ENCODE peak calls at places on chromosomes 12 and 14, in five cellular contexts. Y is AG09319, T is neural progenitor cell, S is GM20000, J is keratinocyte. K is an unnamed sample.

GRCh38 chr14:100122481-100123215 is 36.8 kb downstream of the DEGS2 start:
- DNase-seq in Y (no peak), S (no peak), J (no peak), T (no peak), K (no peak)

GRCh38 chr14:51472881-51473280 is 178.8 kb upstream of the FRMD6 start:
- DNase-seq in S (no peak), T (no peak), Y (no peak), J (no peak), K (no peak)

GRCh38 chr14:74141703-74142102 is 56.9 kb downstream of the LIN52 start:
- DNase-seq in Y (no peak), T (no peak), J (no peak), S (no peak), K (no peak)

GRCh38 chr12:95972832-95973465 is 23.2 kb downstream of the HAL start:
- DNase-seq in T (no peak), S (no peak), Y (no peak), J (no peak), K (no peak)

GRCh38 chr14:99395904-99396530 is 84.6 kb downstream of the SETD3 start:
- DNase-seq in T (no peak), Y (no peak), S (no peak), J (no peak), K (no peak)

GRCh38 chr12:93762059-93762719 is 85.0 kb downstream of the CRADD start:
- DNase-seq in S (no peak), T (no peak), Y (no peak), J (no peak), K (no peak)

GRCh38 chr12:85805654-85806053 is 30.6 kb downstream of the RASSF9 start:
- DNase-seq in S (no peak), Y (no peak), T (no peak), J (no peak), K (no peak)

GRCh38 chr12:25806271-25806670 is 152.2 kb upstream of the RASSF8 start:
- DNase-seq in S (no peak), T (no peak), J (no peak), Y (no peak), K (no peak)

GRCh38 chr12:9753042-9753820 is 7.5 kb downstream of the CD69 start:
- DNase-seq in J (no peak), Y (no peak), T (no peak), S (no peak), K (no peak)

DNA sequence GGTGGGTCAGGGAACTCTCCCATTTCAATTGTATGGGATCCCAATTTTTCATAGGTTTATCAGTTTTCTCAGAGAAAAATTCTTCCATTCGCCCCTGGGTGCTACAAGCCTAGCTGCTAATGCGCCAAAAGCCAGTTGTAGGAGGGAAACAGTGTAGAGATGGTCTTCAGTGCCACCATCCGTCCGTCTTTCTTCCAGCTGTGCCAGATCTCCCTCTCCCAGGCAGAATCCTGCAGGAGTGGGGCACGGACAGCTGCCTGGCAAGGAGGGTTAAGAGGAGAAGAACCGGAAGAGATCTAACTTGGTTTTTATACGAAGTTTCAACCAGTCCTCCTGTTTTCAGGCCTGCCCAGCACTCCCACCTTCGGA is 38.9 kb upstream of the FUT8 start:
- DNase-seq in J (no peak), S (no peak), T (no peak), Y (no peak), K (no peak)
- TF ChIP-seq CTCF in J (no peak), S (no peak), T (no peak), Y (no peak), K (no peak)

DNA sequence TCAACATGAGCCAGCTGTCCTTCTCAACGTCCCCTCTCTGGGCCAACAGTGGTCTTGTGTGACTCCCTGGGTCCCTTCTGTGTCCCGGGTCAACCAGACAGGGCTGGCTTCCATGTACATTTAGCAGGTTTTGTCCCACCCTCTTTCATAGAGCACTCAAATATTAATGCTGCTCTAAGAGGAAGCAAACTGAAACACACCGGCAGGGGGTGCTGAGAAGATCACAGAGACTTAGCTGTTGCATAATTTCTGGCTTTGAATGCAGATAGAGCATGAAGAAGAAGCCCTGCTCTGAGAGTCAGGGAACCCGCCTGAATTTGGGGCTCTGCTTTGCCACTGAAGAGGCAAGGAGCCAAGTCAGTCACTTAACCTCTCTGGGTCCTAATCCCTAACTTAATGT is 138.7 kb downstream of the ESRRB start:
- DNase-seq in Y (no peak), T (no peak), S (peak), J (peak), K (peak)
- TF ChIP-seq CTCF in Y (no peak), T (no peak), S (peak), J (peak), K (peak)

DNA sequence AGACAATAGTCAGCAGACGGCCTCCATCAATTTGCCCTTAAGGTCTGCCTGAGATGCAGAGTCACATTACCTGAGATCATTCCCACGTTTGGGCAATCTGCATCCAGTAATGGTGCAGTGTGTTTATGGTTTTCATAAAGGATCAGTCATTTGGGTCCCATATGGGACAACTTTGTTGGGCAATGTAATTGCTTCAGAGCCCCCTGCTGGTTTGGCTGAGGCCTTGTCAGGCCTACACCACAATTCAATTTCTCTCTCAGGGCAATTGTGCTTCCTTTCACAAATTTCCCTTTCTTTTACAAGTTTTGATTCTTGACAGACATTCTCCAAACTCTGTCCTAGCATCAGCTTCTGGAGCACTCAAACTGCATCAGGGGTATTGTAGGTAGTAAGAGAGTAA is 191.2 kb upstream of the SSTR1 start:
- DNase-seq in Y (no peak), S (no peak), J (no peak), T (no peak), K (no peak)
- TF ChIP-seq CTCF in Y (peak), S (no peak), J (peak), T (peak), K (no peak)

GRCh38 chr12:68871899-68872298 is 61.1 kb downstream of the CPM start:
- DNase-seq in Y (no peak), S (peak), T (peak), J (no peak), K (peak)
- TF ChIP-seq CTCF in Y (peak), S (peak), T (peak), J (peak), K (peak)

GRCh38 chr12:51263341-51263740 is 6.9 kb downstream of the SMAGP start:
- DNase-seq in Y (no peak), S (no peak), T (no peak), J (no peak), K (no peak)

GRCh38 chr12:51264297-51264696 is 5.9 kb downstream of the SMAGP start:
- DNase-seq in S (no peak), T (no peak), J (no peak), Y (no peak), K (no peak)

GRCh38 chr12:51265024-51265423 is 5.2 kb downstream of the SMAGP start:
- DNase-seq in J (no peak), T (no peak), S (no peak), Y (no peak), K (no peak)

GRCh38 chr12:51262758-51263177 is 7.4 kb downstream of the SMAGP start:
- DNase-seq in Y (peak), S (no peak), T (peak), J (no peak), K (no peak)
- TF ChIP-seq CTCF in Y (peak), S (peak), T (peak), J (peak), K (peak)